ENCODE peak calls at places on chromosome 11, in six cellular contexts. Y is neural crest cell, V is body of pancreas, J is progenitor cell of endocrine pancreas, C is endothelial cell, I is HCT116. N is an unnamed sample.

GRCh38 chr11:123212406-123212805 is 17.4 kb upstream of the CLMP start:
- DNase-seq in Y (no peak), C (no peak), I (no peak), V (no peak), J (no peak), N (no peak)

GRCh38 chr11:62393735-62394134 is 25.1 kb upstream of the SCGB1A1 start:
- DNase-seq in Y (no peak), C (no peak), J (no peak), V (no peak), I (no peak), N (no peak)

GRCh38 chr11:8354622-8355417 is 91.1 kb upstream of the LMO1 start:
- DNase-seq in C (no peak), Y (no peak), I (no peak), J (no peak), V (no peak), N (no peak)

GRCh38 chr11:65421204-65422103 is 1.1 kb upstream of the NEAT1 start:
- DNase-seq in V (peak), Y (no peak), C (no peak), J (no peak), I (peak), N (no peak)

GRCh38 chr11:64629796-64630562 is 39.0 kb downstream of the SLC22A12 start:
- DNase-seq in J (peak), C (peak), Y (no peak), V (peak), I (peak), N (no peak)

GRCh38 chr11:117199061-117199915 is at the start of gene TAGLN:
- DNase-seq in V (peak), J (no peak), C (peak), Y (peak), I (no peak), N (no peak)

GRCh38 chr11:14577835-14578529 is 57.8 kb upstream of the PSMA1 start:
- DNase-seq in I (no peak), V (no peak), Y (no peak), J (no peak), C (no peak), N (no peak)

GRCh38 chr11:13336246-13336873 is 58.8 kb downstream of the BMAL1 start:
- DNase-seq in V (no peak), Y (no peak), J (no peak), C (no peak), I (no peak), N (no peak)

GRCh38 chr11:116072776-116073175 is 568.6 kb upstream of the CADM1 start:
- DNase-seq in J (no peak), C (peak), V (no peak), Y (peak), I (no peak), N (no peak)

GRCh38 chr11:60924906-60925684 is 835 bp downstream of the TMEM132A start:
- DNase-seq in I (no peak), C (peak), Y (peak), V (no peak), J (no peak), N (no peak)

GRCh38 chr11:2102132-2102882 is 36.9 kb downstream of the IGF2 start:
- DNase-seq in V (no peak), C (no peak), Y (no peak), J (no peak), I (no peak), N (no peak)

GRCh38 chr11:122267602-122268001 is 151.6 kb upstream of the BLID start:
- DNase-seq in J (no peak), C (no peak), Y (no peak), I (no peak), V (no peak), N (no peak)

GRCh38 chr11:61602775-61603569 is 22.1 kb upstream of the SYT7 start:
- DNase-seq in Y (no peak), C (no peak), I (peak), J (no peak), V (peak), N (no peak)

GRCh38 chr11:12979928-12980689 is 29.0 kb upstream of the RASSF10 start:
- DNase-seq in J (no peak), V (no peak), Y (no peak), C (peak), I (no peak), N (no peak)

GRCh38 chr11:107598225-107599139 is 7.5 kb downstream of the ELMOD1 start:
- DNase-seq in V (no peak), C (peak), Y (no peak), J (no peak), I (peak), N (no peak)

GRCh38 chr11:62810748-62811147 is 5.5 kb upstream of the NXF1 start:
- DNase-seq in C (no peak), V (no peak), I (no peak), Y (no peak), J (no peak), N (no peak)

GRCh38 chr11:67254768-67255167 is 11.5 kb upstream of the GRK2 start:
- DNase-seq in J (no peak), V (no peak), C (no peak), I (no peak), Y (no peak), N (no peak)

GRCh38 chr11:29310706-29311342 is 706.0 kb downstream of the KCNA4 start:
- DNase-seq in I (no peak), Y (no peak), V (no peak), J (no peak), C (no peak), N (no peak)

GRCh38 chr11:119317592-119318239 is 786 bp upstream of the MCAM start:
- DNase-seq in I (no peak), V (no peak), C (no peak), Y (no peak), J (no peak), N (no peak)

GRCh38 chr11:126485021-126485781 is 129.7 kb downstream of the ST3GAL4 start:
- DNase-seq in J (no peak), I (no peak), Y (no peak), C (no peak), V (no peak), N (no peak)

GRCh38 chr11:66119348-66120133 is 49.5 kb downstream of the PACS1 start:
- DNase-seq in I (peak), Y (no peak), C (no peak), V (peak), J (no peak), N (no peak)

GRCh38 chr11:122656073-122656630 is 630 bp downstream of the UBASH3B start:
- DNase-seq in J (no peak), V (peak), C (peak), Y (peak), I (no peak), N (peak)

GRCh38 chr11:36037031-36037430 is 93.2 kb downstream of the LDLRAD3 start:
- DNase-seq in C (no peak), Y (no peak), J (no peak), I (no peak), V (peak), N (no peak)

DNA sequence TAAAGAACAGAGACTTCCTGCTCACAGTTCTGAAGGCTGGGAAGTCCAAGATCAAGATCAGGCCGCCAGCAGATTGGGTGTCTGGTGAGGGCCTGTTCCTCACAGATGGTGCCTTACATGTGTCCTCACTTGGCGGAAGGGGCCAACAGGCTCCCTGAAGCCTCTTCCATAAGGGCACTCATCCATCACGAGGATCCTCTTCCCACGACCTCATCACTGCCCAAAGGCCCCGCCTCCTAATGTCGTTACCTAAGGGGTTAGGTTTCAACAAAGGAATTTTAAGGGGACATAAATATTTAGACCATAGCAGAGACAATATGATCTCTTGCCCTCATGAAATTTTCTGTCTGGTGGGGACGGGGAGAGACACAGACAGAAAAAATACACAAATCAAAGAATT is 18.6 kb downstream of the TP53AIP1 start:
- DNase-seq in C (no peak), Y (no peak), J (no peak), V (no peak), I (no peak), N (no peak)
- TF ChIP-seq CTCF in C (no peak), Y (no peak), J (no peak), V (no peak), I (no peak), N (no peak)

GRCh38 chr11:86746509-86746908 is 53.8 kb upstream of the PRSS23 start:
- DNase-seq in V (no peak), J (no peak), I (no peak), Y (no peak), C (no peak), N (no peak)

GRCh38 chr11:86749861-86750401 is 50.4 kb upstream of the PRSS23 start:
- DNase-seq in I (no peak), C (no peak), V (no peak), J (no peak), Y (no peak), N (no peak)

GRCh38 chr11:86747801-86748200 is 52.5 kb upstream of the PRSS23 start:
- DNase-seq in C (no peak), J (no peak), I (no peak), Y (no peak), V (no peak), N (no peak)

GRCh38 chr11:86748296-86748695 is 52.0 kb upstream of the PRSS23 start:
- DNase-seq in C (no peak), V (no peak), Y (no peak), I (no peak), J (no peak), N (no peak)

GRCh38 chr11:86749376-86749775 is 51.0 kb upstream of the PRSS23 start:
- DNase-seq in I (no peak), J (no peak), Y (no peak), V (no peak), C (no peak), N (no peak)
- TF ChIP-seq CTCF in I (peak), J (no peak), Y (no peak), V (no peak), C (no peak), N (no peak)

GRCh38 chr11:47216141-47216798 is 1.5 kb downstream of the DDB2 start:
- DNase-seq in I (peak), V (peak), Y (no peak), J (no peak), C (no peak), N (no peak)
- TF ChIP-seq CTCF in I (no peak), V (no peak), Y (no peak), J (no peak), C (no peak), N (no peak)

GRCh38 chr11:110434952-110435779 is 5.4 kb downstream of the FDX1 start:
- DNase-seq in C (no peak), J (no peak), Y (no peak), I (peak), V (peak), N (no peak)
- TF ChIP-seq CTCF in C (no peak), J (peak), Y (peak), I (peak), V (peak), N (peak)

GRCh38 chr11:114773541-114774338 is 95.4 kb downstream of the NXPE2 start:
- DNase-seq in V (no peak), C (no peak), I (no peak), J (no peak), Y (no peak), N (no peak)

GRCh38 chr11:114775849-114776621 is 97.7 kb downstream of the NXPE2 start:
- DNase-seq in C (no peak), Y (no peak), J (no peak), V (no peak), I (no peak), N (no peak)

GRCh38 chr11:114776956-114777355 is 98.6 kb downstream of the NXPE2 start:
- DNase-seq in C (no peak), V (no peak), J (no peak), Y (no peak), I (no peak), N (no peak)

GRCh38 chr11:114771172-114771571 is 92.8 kb downstream of the NXPE2 start:
- DNase-seq in Y (no peak), I (no peak), V (no peak), J (no peak), C (no peak), N (no peak)

DNA sequence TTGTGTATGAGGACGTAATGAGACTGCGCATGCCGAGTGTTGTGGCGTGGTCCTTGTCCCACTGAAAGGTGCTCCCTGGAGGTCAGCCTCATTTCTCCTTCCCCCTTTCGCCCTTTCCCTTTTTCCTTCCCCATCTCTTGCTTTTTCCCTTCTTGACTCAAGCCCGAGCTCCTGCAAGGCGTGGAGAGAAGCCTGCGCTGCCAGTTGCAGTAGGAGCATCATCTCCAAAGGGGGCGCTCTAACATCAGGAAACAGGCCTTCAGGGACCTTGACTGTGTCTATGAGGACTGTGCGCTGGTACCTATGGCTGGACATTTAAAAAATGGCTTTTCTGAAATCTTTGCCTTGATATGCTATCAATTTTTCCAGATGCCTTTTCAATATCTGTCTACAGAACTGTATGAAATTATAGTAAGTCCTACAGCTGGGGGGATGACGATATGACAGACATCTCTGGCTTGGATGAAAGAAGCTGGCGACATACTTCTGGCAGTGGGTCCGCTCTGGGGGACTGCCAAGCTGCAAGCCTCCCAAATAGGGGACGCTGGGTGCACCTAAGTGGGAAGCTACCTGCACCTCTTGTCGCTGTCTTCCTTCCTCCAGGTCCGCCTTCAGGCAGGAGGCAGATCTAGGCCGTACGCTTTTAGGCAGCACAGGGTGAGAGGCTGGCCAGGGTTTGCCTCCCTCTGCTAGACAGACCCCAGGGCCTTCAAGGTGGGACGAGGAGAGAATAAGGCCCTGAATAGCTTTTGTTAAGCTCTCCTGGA is 96.5 kb downstream of the NXPE2 start:
- DNase-seq in I (peak), Y (peak), V (peak), J (peak), C (peak), N (peak)
- TF ChIP-seq CTCF in I (peak), Y (peak), V (peak), J (peak), C (peak), N (peak)

GRCh38 chr11:77108436-77108835 is 5.8 kb downstream of the OMP start:
- DNase-seq in C (no peak), Y (no peak), J (no peak), I (no peak), V (no peak), N (no peak)
- TF ChIP-seq CTCF in C (no peak), Y (no peak), J (no peak), I (no peak), V (no peak), N (no peak)

GRCh38 chr11:69089258-69089657 is 40.5 kb downstream of the TPCN2 start:
- DNase-seq in I (no peak), Y (no peak), V (peak), J (no peak), C (no peak), N (no peak)
- TF ChIP-seq CTCF in I (no peak), Y (no peak), V (no peak), J (no peak), C (no peak), N (no peak)

GRCh38 chr11:5608778-5609177 is 12.3 kb downstream of the TRIM6 start:
- DNase-seq in I (no peak), Y (no peak), V (peak), C (no peak), J (no peak), N (no peak)

GRCh38 chr11:5603326-5603725 is 6.9 kb downstream of the TRIM6 start:
- DNase-seq in C (no peak), V (no peak), Y (no peak), I (no peak), J (no peak), N (no peak)

GRCh38 chr11:5604896-5605295 is 8.5 kb downstream of the TRIM6 start:
- DNase-seq in Y (no peak), J (no peak), C (no peak), V (no peak), I (no peak), N (no peak)

GRCh38 chr11:5610446-5610845 is 14.0 kb downstream of the TRIM6 start:
- DNase-seq in C (no peak), J (no peak), Y (no peak), V (no peak), I (no peak), N (no peak)

DNA sequence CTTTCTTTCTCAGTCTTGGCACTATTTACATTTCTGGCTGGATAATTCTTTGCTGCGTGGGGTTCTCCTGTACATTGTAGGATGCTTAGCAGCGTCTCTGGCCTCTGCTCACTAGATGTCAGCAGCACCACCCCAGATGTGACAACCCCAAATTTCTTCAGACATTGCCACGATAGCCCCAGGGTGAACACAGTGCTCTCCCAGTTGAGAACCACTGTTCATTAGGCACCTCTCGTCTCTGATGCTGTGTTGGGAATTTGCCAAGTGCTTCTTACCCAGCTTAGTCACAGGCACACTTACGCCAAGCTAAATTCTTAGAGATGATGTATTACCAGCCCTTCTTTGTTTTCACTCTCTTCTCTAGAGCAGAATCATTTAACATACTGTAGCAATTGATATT is 9.4 kb downstream of the TRIM6 start:
- DNase-seq in I (no peak), Y (no peak), J (no peak), V (no peak), C (no peak), N (no peak)
- TF ChIP-seq CTCF in I (no peak), Y (no peak), J (no peak), V (no peak), C (no peak), N (no peak)

DNA sequence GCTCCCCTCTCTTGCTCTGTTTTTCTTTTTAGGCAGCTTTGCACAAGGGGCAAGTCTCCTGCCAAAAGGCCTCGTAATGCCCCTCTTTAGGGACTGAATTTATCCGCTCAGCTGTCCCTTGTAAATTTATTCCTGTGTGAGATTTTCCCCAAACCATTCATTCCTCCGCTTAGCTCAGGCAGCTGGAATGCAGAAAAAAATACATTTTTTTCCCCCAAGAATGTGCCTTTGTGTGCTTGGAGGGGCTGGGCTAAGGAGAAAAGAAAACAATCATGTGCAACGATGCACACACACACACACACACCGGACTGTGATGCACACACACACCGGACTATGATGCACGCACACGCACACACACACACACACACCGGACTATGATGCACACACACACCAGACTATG is 196.8 kb downstream of the SNX19 start:
- DNase-seq in C (no peak), V (no peak), I (no peak), Y (no peak), J (no peak), N (no peak)
- TF ChIP-seq CTCF in C (no peak), V (no peak), I (no peak), Y (no peak), J (no peak), N (no peak)